ENCODE peak calls at places on chromosomes 4 and X, in four cellular contexts. K is tibial nerve; C is left ventricle myocardium inferior; J is CD8-positive, alpha-beta memory T cell. F is an unnamed sample. For H3K4me1 and H3K36me3, the result is how much of the 10 kb centered on the place peaks cover.

GRCh38 chr4:172142331-172142738 is 329.1 kb downstream of the GALNTL6 start:
- DNase-seq in K (no peak), C (no peak), J (no peak), F (no peak)

GRCh38 chrX:24607616-24608015 is 39.5 kb downstream of the PCYT1B start:
- DNase-seq in K (no peak), C (no peak), J (no peak), F (no peak)

GRCh38 chr4:149715822-149716585 is 99.6 kb downstream of the IQCM start:
- DNase-seq in K (no peak), C (no peak), J (no peak), F (no peak)

GRCh38 chr4:76233967-76234678 is 17.4 kb upstream of the FAM47E start:
- DNase-seq in K (no peak), C (no peak), J (no peak), F (no peak)

GRCh38 chrX:47707031-47707780 is 48.2 kb upstream of the UXT start:
- DNase-seq in K (no peak), C (no peak), J (no peak), F (no peak)

GRCh38 chrX:84710611-84711010 is 208.4 kb upstream of the HDX start:
- DNase-seq in C (no peak), J (no peak), K (no peak), F (no peak)

GRCh38 chrX:57951666-57952319 is 41.5 kb upstream of the ZXDA start:
- DNase-seq in C (peak), K (no peak), J (no peak), F (no peak)

GRCh38 chrX:96027363-96027894 is 657.2 kb upstream of the DIAPH2 start:
- DNase-seq in K (no peak), J (no peak), C (no peak), F (no peak)

GRCh38 chrX:63932907-63933306 is 147.9 kb upstream of the ARHGEF9 start:
- DNase-seq in J (no peak), K (no peak), C (no peak), F (no peak)

GRCh38 chr4:164648151-164648848 is 105.6 kb upstream of the SMIM31 start:
- DNase-seq in C (no peak), K (no peak), J (no peak), F (no peak)

GRCh38 chr4:147157860-147158701 is 212.4 kb upstream of the TTC29 start:
- DNase-seq in C (peak), J (no peak), K (no peak), F (no peak)

GRCh38 chr4:182922551-182923284 is 5.5 kb upstream of the DCTD start:
- DNase-seq in C (no peak), K (no peak), J (no peak), F (no peak)

GRCh38 chr4:2943364-2944090 is 19.7 kb downstream of the NOP14 start:
- DNase-seq in J (no peak), C (no peak), K (no peak), F (no peak)

GRCh38 chrX:47384502-47384901 is 14.1 kb downstream of the ZNF157 start:
- DNase-seq in K (peak), C (peak), J (peak), F (peak)

GRCh38 chrX:386239-386767 is 404 bp downstream of the PPP2R3B start:
- DNase-seq in K (no peak), C (no peak), J (no peak), F (no peak)

GRCh38 chr4:139311909-139312308 is 9.6 kb upstream of the NDUFC1 start:
- DNase-seq in C (no peak), K (no peak), J (no peak), F (no peak)

GRCh38 chr4:139316733-139317132 is 14.5 kb upstream of the NDUFC1 start:
- DNase-seq in K (no peak), J (no peak), C (no peak), F (no peak)

GRCh38 chr4:139315221-139315675 is 13.0 kb upstream of the NDUFC1 start:
- DNase-seq in J (no peak), K (no peak), C (no peak), F (no peak)

GRCh38 chr4:139312552-139313332 is 10.5 kb upstream of the NDUFC1 start:
- DNase-seq in J (no peak), K (no peak), C (no peak), F (no peak)

GRCh38 chr4:139314047-139314800 is 11.9 kb upstream of the NDUFC1 start:
- DNase-seq in J (peak), K (no peak), C (no peak), F (no peak)
- H3K27ac ChIP-seq in J (no peak), K (no peak), C (no peak), F (peak)

DNA sequence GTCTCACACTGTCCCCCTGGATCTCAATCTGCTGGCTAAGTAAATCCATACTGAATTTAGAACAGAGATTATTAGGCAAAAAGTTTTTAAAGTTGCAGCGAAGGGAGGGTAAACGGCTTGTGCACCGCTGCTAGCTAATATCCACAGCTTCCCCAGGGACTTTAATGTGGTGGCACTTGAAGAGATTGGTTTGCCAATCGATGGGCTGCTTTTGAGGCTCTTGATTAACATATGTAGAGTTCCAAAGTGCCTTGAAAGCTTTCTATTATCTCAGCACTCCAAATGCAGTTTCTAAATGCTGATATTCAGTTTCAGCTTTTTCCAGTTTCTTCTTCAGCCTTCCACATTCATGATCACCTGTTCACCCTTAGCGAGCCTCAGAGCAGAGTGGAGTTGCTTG is 100.0 kb downstream of the TSPAN5 start:
- DNase-seq in J (no peak), K (no peak), C (no peak), F (no peak)
- H3K4me1 ChIP-seq in J (under half), K (under half), C (under half), F (under half)

DNA sequence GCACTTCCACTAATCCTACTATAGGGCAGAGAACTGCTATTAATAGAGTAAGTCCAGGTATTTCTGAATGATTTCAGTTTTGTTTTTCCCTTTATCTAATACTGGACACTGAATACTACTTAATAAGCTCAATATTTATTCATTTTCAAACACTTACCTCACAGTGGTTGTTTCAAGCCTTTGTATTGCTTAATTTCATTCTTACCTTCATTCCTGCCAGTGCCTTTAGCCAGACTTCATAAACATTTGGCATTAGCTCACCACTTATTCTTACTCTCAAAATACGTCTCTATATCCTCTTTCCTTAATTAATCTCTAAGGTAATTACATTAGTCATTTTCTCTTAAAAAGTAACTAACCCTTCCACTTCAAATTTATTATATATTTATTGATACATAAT is 18.8 kb upstream of the CORIN start:
- DNase-seq in K (no peak), J (no peak), C (no peak), F (no peak)
- H3K36me3 ChIP-seq in K (under half), J (under half), C (under half), F (under half)

DNA sequence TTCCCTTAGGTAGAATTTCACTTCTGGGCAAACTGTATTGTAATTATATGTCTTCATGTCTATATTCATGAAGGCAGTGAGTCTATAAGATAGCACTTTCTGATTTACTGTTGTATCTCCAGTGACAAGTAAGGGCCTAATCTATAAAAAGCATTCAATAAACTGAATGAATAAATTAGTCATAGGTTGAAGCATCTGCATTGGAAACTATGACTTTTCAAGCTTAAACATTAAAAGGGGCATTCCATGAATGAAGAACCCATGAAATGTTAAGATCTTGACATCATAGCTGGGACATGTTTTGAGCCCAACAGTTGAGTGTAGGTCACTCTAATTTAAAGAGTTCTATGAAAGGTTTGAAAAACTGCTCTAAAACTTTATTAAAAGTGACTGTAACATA is 159.3 kb upstream of the LCORL start:
- DNase-seq in C (no peak), K (no peak), J (no peak), F (no peak)
- H3K27ac ChIP-seq in C (no peak), K (no peak), J (no peak), F (no peak)

GRCh38 chr4:52643846-52644245 is 15.3 kb downstream of the USP46 start:
- DNase-seq in J (no peak), C (peak), K (peak), F (no peak)

GRCh38 chr4:52641853-52642563 is 17.1 kb downstream of the USP46 start:
- DNase-seq in K (no peak), C (no peak), J (no peak), F (no peak)

GRCh38 chr4:52640808-52641595 is 18.1 kb downstream of the USP46 start:
- DNase-seq in C (no peak), K (no peak), J (no peak), F (no peak)

GRCh38 chr4:52645315-52645714 is 13.8 kb downstream of the USP46 start:
- DNase-seq in J (no peak), K (no peak), C (no peak), F (no peak)

GRCh38 chr4:52643190-52643589 is 15.9 kb downstream of the USP46 start:
- DNase-seq in C (no peak), K (no peak), J (no peak), F (no peak)
- H3K4me1 ChIP-seq in C (half or more), K (under half), J (under half), F (under half)

F was measured in effector memory CD4-positive, alpha-beta T cell.